ENCODE peak calls at places on chromosome 17, in eight cellular contexts. One of them, this sample, is unnamed.

GRCh38 chr17:76238847-76239537 is 1.3 kb downstream of the RNF157 start:
- DNase-seq in kidney: no peak
- DNase-seq in AG10803: no peak
- DNase-seq in astrocyte of the spinal cord: no peak
- DNase-seq in uterus: no peak
- DNase-seq in HL-60: no peak
- DNase-seq in A549: no peak
- DNase-seq in heart right ventricle: no peak
- DNase-seq in this sample: no peak

GRCh38 chr17:61702450-61702849 is 111.4 kb upstream of the NACA2 start:
- DNase-seq in kidney: no peak
- DNase-seq in AG10803: no peak
- DNase-seq in astrocyte of the spinal cord: no peak
- DNase-seq in uterus: no peak
- DNase-seq in HL-60: no peak
- DNase-seq in A549: no peak
- DNase-seq in heart right ventricle: no peak
- DNase-seq in this sample: no peak

GRCh38 chr17:73196500-73196899 is 3.6 kb downstream of the COG1 start:
- DNase-seq in kidney: no peak
- DNase-seq in AG10803: peak; percentile 37
- DNase-seq in astrocyte of the spinal cord: peak; percentile 42
- DNase-seq in uterus: no peak
- DNase-seq in HL-60: no peak
- DNase-seq in A549: peak; percentile 64
- DNase-seq in heart right ventricle: no peak
- DNase-seq in this sample: peak; percentile 17

GRCh38 chr17:16281351-16281750 is 64.3 kb downstream of the PIGL start:
- DNase-seq in kidney: no peak
- DNase-seq in AG10803: peak; percentile 86
- DNase-seq in astrocyte of the spinal cord: peak; percentile 87
- DNase-seq in uterus: no peak
- DNase-seq in HL-60: no peak
- DNase-seq in A549: no peak
- DNase-seq in heart right ventricle: no peak
- DNase-seq in this sample: peak; percentile 92

GRCh38 chr17:43651621-43652480 is 9.9 kb downstream of the MEOX1 start:
- DNase-seq in kidney: peak; percentile 66
- DNase-seq in AG10803: no peak
- DNase-seq in astrocyte of the spinal cord: no peak
- DNase-seq in uterus: no peak
- DNase-seq in HL-60: no peak
- DNase-seq in A549: no peak
- DNase-seq in heart right ventricle: no peak
- DNase-seq in this sample: no peak

GRCh38 chr17:57293077-57293476 is 36.8 kb downstream of the MSI2 start:
- DNase-seq in kidney: peak; percentile 86
- DNase-seq in AG10803: no peak
- DNase-seq in astrocyte of the spinal cord: peak; percentile 37
- DNase-seq in uterus: no peak
- DNase-seq in HL-60: no peak
- DNase-seq in A549: no peak
- DNase-seq in heart right ventricle: no peak
- DNase-seq in this sample: no peak

GRCh38 chr17:14373587-14374259 is 72.8 kb downstream of the HS3ST3B1 start:
- DNase-seq in kidney: no peak
- DNase-seq in AG10803: peak; percentile 37
- DNase-seq in astrocyte of the spinal cord: no peak
- DNase-seq in uterus: no peak
- DNase-seq in HL-60: no peak
- DNase-seq in A549: no peak
- DNase-seq in heart right ventricle: no peak
- DNase-seq in this sample: peak; percentile 16

GRCh38 chr17:79350516-79350915 is 260.3 kb downstream of the RBFOX3 start:
- DNase-seq in kidney: peak; percentile 55
- DNase-seq in AG10803: no peak
- DNase-seq in astrocyte of the spinal cord: no peak
- DNase-seq in uterus: no peak
- DNase-seq in HL-60: no peak
- DNase-seq in A549: no peak
- DNase-seq in heart right ventricle: no peak
- DNase-seq in this sample: no peak

GRCh38 chr17:49964539-49965521 is 4.2 kb upstream of the DLX4 start:
- DNase-seq in kidney: no peak
- DNase-seq in AG10803: no peak
- DNase-seq in astrocyte of the spinal cord: no peak
- DNase-seq in uterus: no peak
- DNase-seq in HL-60: no peak
- DNase-seq in A549: no peak
- DNase-seq in heart right ventricle: no peak
- DNase-seq in this sample: no peak

DNA sequence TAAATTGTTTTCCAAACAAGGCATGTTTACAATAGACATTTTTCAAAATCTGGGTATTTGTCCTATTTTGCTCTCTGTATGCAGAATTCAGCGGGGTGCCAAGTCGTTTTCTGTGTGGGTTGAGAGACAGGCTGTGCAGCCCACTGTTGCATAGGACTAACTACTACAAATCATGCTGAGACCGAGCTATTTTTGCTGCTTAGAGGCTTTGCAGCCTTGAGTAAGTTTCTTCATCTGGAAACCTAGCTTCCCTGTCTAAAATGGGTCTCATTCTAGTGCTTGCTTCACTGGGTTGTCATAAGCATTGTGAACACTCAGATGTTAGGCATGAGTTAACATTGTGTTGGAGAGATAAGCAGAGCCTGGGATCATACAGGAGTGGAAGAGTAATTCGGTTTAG is 1.3 kb downstream of the PRPSAP2 start:
- DNase-seq in kidney: no peak
- DNase-seq in AG10803: peak; percentile 52
- DNase-seq in astrocyte of the spinal cord: no peak
- DNase-seq in uterus: no peak
- DNase-seq in HL-60: no peak
- DNase-seq in A549: no peak
- DNase-seq in heart right ventricle: no peak
- DNase-seq in this sample: peak; percentile 81
- H3K4me3 ChIP-seq in kidney: peak overlapping the region; percentile 85
- H3K4me3 ChIP-seq in AG10803: peak overlapping the region; percentile 69
- H3K4me3 ChIP-seq in astrocyte of the spinal cord: peak overlapping the region; percentile 50
- H3K4me3 ChIP-seq in uterus: no peak overlapping the region
- H3K4me3 ChIP-seq in HL-60: no peak overlapping the region
- H3K4me3 ChIP-seq in A549: peak overlapping the region; percentile 79
- H3K4me3 ChIP-seq in heart right ventricle: peak overlapping the region; percentile 96
- H3K4me3 ChIP-seq in this sample: peak overlapping the region; percentile 80

GRCh38 chr17:28675980-28676379 is 14.0 kb downstream of the SUPT6H start:
- DNase-seq in kidney: no peak
- DNase-seq in AG10803: no peak
- DNase-seq in astrocyte of the spinal cord: no peak
- DNase-seq in uterus: no peak
- DNase-seq in HL-60: no peak
- DNase-seq in A549: peak; percentile 42
- DNase-seq in heart right ventricle: no peak
- DNase-seq in this sample: no peak
- TF ChIP-seq CTCF in kidney: peak; percentile 24
- TF ChIP-seq CTCF in AG10803: no peak
- TF ChIP-seq CTCF in astrocyte of the spinal cord: peak; percentile 28
- TF ChIP-seq CTCF in uterus: no peak
- TF ChIP-seq CTCF in HL-60: no peak
- TF ChIP-seq CTCF in A549: peak; percentile 45
- TF ChIP-seq CTCF in heart right ventricle: no peak
- TF ChIP-seq CTCF in this sample: no peak

GRCh38 chr17:42613699-42614295 is 4.3 kb downstream of the TUBG1 start:
- DNase-seq in kidney: peak; percentile 71
- DNase-seq in AG10803: no peak
- DNase-seq in astrocyte of the spinal cord: no peak
- DNase-seq in uterus: no peak
- DNase-seq in HL-60: no peak
- DNase-seq in A549: no peak
- DNase-seq in heart right ventricle: no peak
- DNase-seq in this sample: no peak

GRCh38 chr17:42618442-42619150 is 9.1 kb downstream of the TUBG1 start:
- DNase-seq in kidney: no peak
- DNase-seq in AG10803: no peak
- DNase-seq in astrocyte of the spinal cord: peak; percentile 22
- DNase-seq in uterus: peak; percentile 18
- DNase-seq in HL-60: no peak
- DNase-seq in A549: peak; percentile 58
- DNase-seq in heart right ventricle: peak; percentile 70
- DNase-seq in this sample: no peak

GRCh38 chr17:42612013-42612412 is 2.5 kb downstream of the TUBG1 start:
- DNase-seq in kidney: no peak
- DNase-seq in AG10803: no peak
- DNase-seq in astrocyte of the spinal cord: no peak
- DNase-seq in uterus: no peak
- DNase-seq in HL-60: no peak
- DNase-seq in A549: no peak
- DNase-seq in heart right ventricle: no peak
- DNase-seq in this sample: no peak

GRCh38 chr17:42623732-42624596 is 14.5 kb downstream of the TUBG1 start:
- DNase-seq in kidney: no peak
- DNase-seq in AG10803: no peak
- DNase-seq in astrocyte of the spinal cord: peak; percentile 50
- DNase-seq in uterus: no peak
- DNase-seq in HL-60: no peak
- DNase-seq in A549: peak; percentile 86
- DNase-seq in heart right ventricle: no peak
- DNase-seq in this sample: peak; percentile 67

GRCh38 chr17:42617956-42618431 is 8.5 kb downstream of the TUBG1 start:
- DNase-seq in kidney: no peak
- DNase-seq in AG10803: no peak
- DNase-seq in astrocyte of the spinal cord: no peak
- DNase-seq in uterus: no peak
- DNase-seq in HL-60: no peak
- DNase-seq in A549: no peak
- DNase-seq in heart right ventricle: no peak
- DNase-seq in this sample: no peak
- H3K4me3 ChIP-seq in kidney: no peak overlapping the region
- H3K4me3 ChIP-seq in AG10803: no peak overlapping the region
- H3K4me3 ChIP-seq in astrocyte of the spinal cord: no peak overlapping the region
- H3K4me3 ChIP-seq in uterus: no peak overlapping the region
- H3K4me3 ChIP-seq in HL-60: no peak overlapping the region
- H3K4me3 ChIP-seq in A549: no peak overlapping the region
- H3K4me3 ChIP-seq in heart right ventricle: peak overlapping the region; percentile 15
- H3K4me3 ChIP-seq in this sample: no peak overlapping the region

GRCh38 chr17:74354123-74354522 is 7.5 kb downstream of the BTBD17 start:
- DNase-seq in kidney: no peak
- DNase-seq in AG10803: no peak
- DNase-seq in astrocyte of the spinal cord: no peak
- DNase-seq in uterus: no peak
- DNase-seq in HL-60: peak; percentile 64
- DNase-seq in A549: peak; percentile 77
- DNase-seq in heart right ventricle: no peak
- DNase-seq in this sample: no peak
- TF ChIP-seq CTCF in kidney: peak; percentile 4
- TF ChIP-seq CTCF in AG10803: peak; percentile 9
- TF ChIP-seq CTCF in astrocyte of the spinal cord: no peak
- TF ChIP-seq CTCF in uterus: no peak
- TF ChIP-seq CTCF in HL-60: peak; percentile 99
- TF ChIP-seq CTCF in A549: peak; percentile 87
- TF ChIP-seq CTCF in heart right ventricle: peak; percentile 63
- TF ChIP-seq CTCF in this sample: no peak

GRCh38 chr17:8062435-8062806 is 23.6 kb downstream of the ALOX15B start:
- DNase-seq in kidney: no peak
- DNase-seq in AG10803: no peak
- DNase-seq in astrocyte of the spinal cord: peak; percentile 41
- DNase-seq in uterus: no peak
- DNase-seq in HL-60: no peak
- DNase-seq in A549: no peak
- DNase-seq in heart right ventricle: no peak
- DNase-seq in this sample: peak; percentile 62
- H3K4me3 ChIP-seq in kidney: no peak overlapping the region
- H3K4me3 ChIP-seq in AG10803: no peak overlapping the region
- H3K4me3 ChIP-seq in astrocyte of the spinal cord: no peak overlapping the region
- H3K4me3 ChIP-seq in uterus: no peak overlapping the region
- H3K4me3 ChIP-seq in HL-60: no peak overlapping the region
- H3K4me3 ChIP-seq in A549: no peak overlapping the region
- H3K4me3 ChIP-seq in heart right ventricle: no peak overlapping the region
- H3K4me3 ChIP-seq in this sample: no peak overlapping the region

GRCh38 chr17:47272491-47272890 is 18.9 kb downstream of the ITGB3 start:
- DNase-seq in kidney: no peak
- DNase-seq in AG10803: no peak
- DNase-seq in astrocyte of the spinal cord: no peak
- DNase-seq in uterus: no peak
- DNase-seq in HL-60: no peak
- DNase-seq in A549: no peak
- DNase-seq in heart right ventricle: no peak
- DNase-seq in this sample: no peak
- TF ChIP-seq CTCF in kidney: no peak
- TF ChIP-seq CTCF in AG10803: no peak
- TF ChIP-seq CTCF in astrocyte of the spinal cord: no peak
- TF ChIP-seq CTCF in uterus: no peak
- TF ChIP-seq CTCF in HL-60: no peak
- TF ChIP-seq CTCF in A549: no peak
- TF ChIP-seq CTCF in heart right ventricle: no peak
- TF ChIP-seq CTCF in this sample: no peak

GRCh38 chr17:80760501-80760900 is 215.9 kb downstream of the RPTOR start:
- DNase-seq in kidney: no peak
- DNase-seq in AG10803: no peak
- DNase-seq in astrocyte of the spinal cord: no peak
- DNase-seq in uterus: no peak
- DNase-seq in HL-60: no peak
- DNase-seq in A549: no peak
- DNase-seq in heart right ventricle: no peak
- DNase-seq in this sample: no peak

GRCh38 chr17:80763293-80763867 is 218.7 kb downstream of the RPTOR start:
- DNase-seq in kidney: no peak
- DNase-seq in AG10803: no peak
- DNase-seq in astrocyte of the spinal cord: no peak
- DNase-seq in uterus: no peak
- DNase-seq in HL-60: no peak
- DNase-seq in A549: no peak
- DNase-seq in heart right ventricle: no peak
- DNase-seq in this sample: no peak

GRCh38 chr17:80758793-80759673 is 214.4 kb downstream of the RPTOR start:
- DNase-seq in kidney: no peak
- DNase-seq in AG10803: no peak
- DNase-seq in astrocyte of the spinal cord: no peak
- DNase-seq in uterus: peak; percentile 45
- DNase-seq in HL-60: no peak
- DNase-seq in A549: no peak
- DNase-seq in heart right ventricle: no peak
- DNase-seq in this sample: peak; percentile 21

GRCh38 chr17:80762076-80762475 is 217.4 kb downstream of the RPTOR start:
- DNase-seq in kidney: no peak
- DNase-seq in AG10803: no peak
- DNase-seq in astrocyte of the spinal cord: no peak
- DNase-seq in uterus: no peak
- DNase-seq in HL-60: no peak
- DNase-seq in A549: no peak
- DNase-seq in heart right ventricle: no peak
- DNase-seq in this sample: no peak

GRCh38 chr17:80761421-80761871 is 216.8 kb downstream of the RPTOR start:
- DNase-seq in kidney: no peak
- DNase-seq in AG10803: peak; percentile 68
- DNase-seq in astrocyte of the spinal cord: peak; percentile 91
- DNase-seq in uterus: no peak
- DNase-seq in HL-60: no peak
- DNase-seq in A549: peak; percentile 55
- DNase-seq in heart right ventricle: no peak
- DNase-seq in this sample: peak; percentile 71
- H3K4me3 ChIP-seq in kidney: no peak overlapping the region
- H3K4me3 ChIP-seq in AG10803: no peak overlapping the region
- H3K4me3 ChIP-seq in astrocyte of the spinal cord: no peak overlapping the region
- H3K4me3 ChIP-seq in uterus: no peak overlapping the region
- H3K4me3 ChIP-seq in HL-60: no peak overlapping the region
- H3K4me3 ChIP-seq in A549: no peak overlapping the region
- H3K4me3 ChIP-seq in heart right ventricle: no peak overlapping the region
- H3K4me3 ChIP-seq in this sample: no peak overlapping the region